ENCODE peak calls at places on chromosomes 13 and 19, in four cellular contexts. One of them, this sample, is unnamed.

GRCh38 chr19:14006766-14007562 is 844 bp upstream of the RFX1 start:
- DNase-seq in suprapubic skin: peak; percentile 95
- DNase-seq in CD8-positive, alpha-beta T cell: no peak
- DNase-seq in bronchial epithelial cell: no peak
- DNase-seq in this sample: peak; percentile 89

GRCh38 chr13:42760949-42761348 is 20.4 kb upstream of the FAM216B start:
- DNase-seq in suprapubic skin: no peak
- DNase-seq in CD8-positive, alpha-beta T cell: no peak
- DNase-seq in bronchial epithelial cell: no peak
- DNase-seq in this sample: no peak

GRCh38 chr19:37007587-37008220 is 70.5 kb upstream of the ZNF420 start:
- DNase-seq in suprapubic skin: no peak
- DNase-seq in CD8-positive, alpha-beta T cell: peak; percentile 20
- DNase-seq in bronchial epithelial cell: peak; percentile 10
- DNase-seq in this sample: no peak

GRCh38 chr13:44523176-44524017 is 52.7 kb downstream of the TSC22D1 start:
- DNase-seq in suprapubic skin: no peak
- DNase-seq in CD8-positive, alpha-beta T cell: no peak
- DNase-seq in bronchial epithelial cell: peak; percentile 95
- DNase-seq in this sample: no peak

GRCh38 chr13:29758591-29759114 is 91.8 kb downstream of the UBL3 start:
- DNase-seq in suprapubic skin: no peak
- DNase-seq in CD8-positive, alpha-beta T cell: peak; percentile 7
- DNase-seq in bronchial epithelial cell: peak; percentile 17
- DNase-seq in this sample: no peak

GRCh38 chr19:35991731-35992450 is 3.1 kb upstream of the SDHAF1 start:
- DNase-seq in suprapubic skin: no peak
- DNase-seq in CD8-positive, alpha-beta T cell: no peak
- DNase-seq in bronchial epithelial cell: no peak
- DNase-seq in this sample: no peak

GRCh38 chr13:110965038-110965754 is 50.3 kb upstream of the ANKRD10 start:
- DNase-seq in suprapubic skin: no peak
- DNase-seq in CD8-positive, alpha-beta T cell: no peak
- DNase-seq in bronchial epithelial cell: peak; percentile 93
- DNase-seq in this sample: no peak

GRCh38 chr19:36152061-36152885 is at the start of gene COX7A1:
- DNase-seq in suprapubic skin: peak; percentile 84
- DNase-seq in CD8-positive, alpha-beta T cell: no peak
- DNase-seq in bronchial epithelial cell: no peak
- DNase-seq in this sample: peak; percentile 57

GRCh38 chr19:46000497-46001246 is 5.4 kb downstream of the CCDC61 start:
- DNase-seq in suprapubic skin: no peak
- DNase-seq in CD8-positive, alpha-beta T cell: peak; percentile 61
- DNase-seq in bronchial epithelial cell: peak; percentile 36
- DNase-seq in this sample: peak; percentile 96

GRCh38 chr13:73325351-73326214 is 266.8 kb downstream of the KLF5 start:
- DNase-seq in suprapubic skin: no peak
- DNase-seq in CD8-positive, alpha-beta T cell: no peak
- DNase-seq in bronchial epithelial cell: peak; percentile 91
- DNase-seq in this sample: no peak

GRCh38 chr19:52343548-52343947 is 7.5 kb downstream of the ZNF610 start:
- DNase-seq in suprapubic skin: peak; percentile 60
- DNase-seq in CD8-positive, alpha-beta T cell: peak; percentile 19
- DNase-seq in bronchial epithelial cell: peak; percentile 4
- DNase-seq in this sample: peak; percentile 81

GRCh38 chr13:114063545-114064515 is 68.6 kb downstream of the RASA3 start:
- DNase-seq in suprapubic skin: peak; percentile 82
- DNase-seq in CD8-positive, alpha-beta T cell: no peak
- DNase-seq in bronchial epithelial cell: no peak
- DNase-seq in this sample: no peak

GRCh38 chr13:114283581-114283980 is 2.2 kb downstream of the UPF3A start:
- DNase-seq in suprapubic skin: peak; percentile 8
- DNase-seq in CD8-positive, alpha-beta T cell: no peak
- DNase-seq in bronchial epithelial cell: no peak
- DNase-seq in this sample: no peak

GRCh38 chr13:40922437-40923040 is 96.6 kb downstream of the ELF1 start:
- DNase-seq in suprapubic skin: no peak
- DNase-seq in CD8-positive, alpha-beta T cell: no peak
- DNase-seq in bronchial epithelial cell: no peak
- DNase-seq in this sample: peak; percentile 32

GRCh38 chr13:100512422-100512821 is 76.2 kb downstream of the GGACT start:
- DNase-seq in suprapubic skin: no peak
- DNase-seq in CD8-positive, alpha-beta T cell: no peak
- DNase-seq in bronchial epithelial cell: no peak
- DNase-seq in this sample: no peak

GRCh38 chr13:21336609-21337008 is 122.5 kb downstream of the ZDHHC20 start:
- DNase-seq in suprapubic skin: no peak
- DNase-seq in CD8-positive, alpha-beta T cell: no peak
- DNase-seq in bronchial epithelial cell: no peak
- DNase-seq in this sample: no peak

GRCh38 chr13:23695711-23696512 is 125.7 kb downstream of the TNFRSF19 start:
- DNase-seq in suprapubic skin: no peak
- DNase-seq in CD8-positive, alpha-beta T cell: peak; percentile 55
- DNase-seq in bronchial epithelial cell: no peak
- DNase-seq in this sample: peak; percentile 66

GRCh38 chr19:56333506-56333905 is 18.9 kb upstream of the ZSCAN5A start:
- DNase-seq in suprapubic skin: no peak
- DNase-seq in CD8-positive, alpha-beta T cell: peak; percentile 9
- DNase-seq in bronchial epithelial cell: peak; percentile 57
- DNase-seq in this sample: peak; percentile 61

GRCh38 chr19:50381881-50382729 is 2.0 kb upstream of the POLD1 start:
- DNase-seq in suprapubic skin: no peak
- DNase-seq in CD8-positive, alpha-beta T cell: no peak
- DNase-seq in bronchial epithelial cell: no peak
- DNase-seq in this sample: no peak

GRCh38 chr13:43786766-43787517 is at the start of gene ENOX1:
- DNase-seq in suprapubic skin: peak; percentile 65
- DNase-seq in CD8-positive, alpha-beta T cell: no peak
- DNase-seq in bronchial epithelial cell: no peak
- DNase-seq in this sample: peak; percentile 84

GRCh38 chr13:113105032-113105993 is at the start of gene F7:
- DNase-seq in suprapubic skin: no peak
- DNase-seq in CD8-positive, alpha-beta T cell: no peak
- DNase-seq in bronchial epithelial cell: no peak
- DNase-seq in this sample: peak; percentile 76

GRCh38 chr13:20714563-20715339 is 11.3 kb downstream of the IL17D start:
- DNase-seq in suprapubic skin: peak; percentile 75
- DNase-seq in CD8-positive, alpha-beta T cell: no peak
- DNase-seq in bronchial epithelial cell: no peak
- DNase-seq in this sample: no peak

GRCh38 chr19:647566-648284 is 8.0 kb downstream of the FGF22 start:
- DNase-seq in suprapubic skin: no peak
- DNase-seq in CD8-positive, alpha-beta T cell: no peak
- DNase-seq in bronchial epithelial cell: no peak
- DNase-seq in this sample: no peak
- H3K36me3 ChIP-seq in suprapubic skin: peaks cover 81% of the 10 kb centered on the region
- H3K36me3 ChIP-seq in CD8-positive, alpha-beta T cell: peaks cover 26% of the 10 kb centered on the region
- H3K36me3 ChIP-seq in bronchial epithelial cell: peaks cover 22% of the 10 kb centered on the region
- H3K36me3 ChIP-seq in this sample: peaks cover 3% of the 10 kb centered on the region

GRCh38 chr19:1374250-1374577 is 9.5 kb upstream of the NDUFS7 start:
- DNase-seq in suprapubic skin: no peak
- DNase-seq in CD8-positive, alpha-beta T cell: no peak
- DNase-seq in bronchial epithelial cell: no peak
- DNase-seq in this sample: no peak
- H3K36me3 ChIP-seq in suprapubic skin: peaks cover 69% of the 10 kb centered on the region
- H3K36me3 ChIP-seq in CD8-positive, alpha-beta T cell: no peaks in the 10 kb centered on the region
- H3K36me3 ChIP-seq in bronchial epithelial cell: peaks cover 13% of the 10 kb centered on the region
- H3K36me3 ChIP-seq in this sample: peaks cover 14% of the 10 kb centered on the region

DNA sequence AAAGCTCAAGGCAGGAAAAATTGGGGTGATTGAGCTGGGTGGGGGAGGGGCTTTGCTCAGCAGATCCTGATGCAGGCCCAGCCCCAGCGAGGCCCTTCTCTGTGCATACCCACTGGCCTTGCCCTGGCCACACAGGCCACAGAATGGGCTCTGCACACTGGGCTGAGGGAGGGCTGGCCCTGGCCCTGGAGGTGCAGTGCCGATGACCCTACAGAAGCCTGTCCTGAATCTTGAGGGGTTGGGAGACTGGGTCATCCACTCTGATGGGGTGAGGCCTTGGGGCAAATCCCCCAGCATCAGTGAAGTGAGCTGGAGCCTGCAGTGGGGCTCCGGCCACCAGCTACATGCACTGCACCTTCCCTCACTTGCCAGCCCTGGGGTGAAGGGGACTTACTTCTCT is 153.1 kb downstream of the URI1 start:
- DNase-seq in suprapubic skin: no peak
- DNase-seq in CD8-positive, alpha-beta T cell: no peak
- DNase-seq in bronchial epithelial cell: no peak
- DNase-seq in this sample: no peak
- H3K36me3 ChIP-seq in suprapubic skin: no peaks in the 10 kb centered on the region
- H3K36me3 ChIP-seq in CD8-positive, alpha-beta T cell: no peaks in the 10 kb centered on the region
- H3K36me3 ChIP-seq in bronchial epithelial cell: no peaks in the 10 kb centered on the region
- H3K36me3 ChIP-seq in this sample: no peaks in the 10 kb centered on the region

DNA sequence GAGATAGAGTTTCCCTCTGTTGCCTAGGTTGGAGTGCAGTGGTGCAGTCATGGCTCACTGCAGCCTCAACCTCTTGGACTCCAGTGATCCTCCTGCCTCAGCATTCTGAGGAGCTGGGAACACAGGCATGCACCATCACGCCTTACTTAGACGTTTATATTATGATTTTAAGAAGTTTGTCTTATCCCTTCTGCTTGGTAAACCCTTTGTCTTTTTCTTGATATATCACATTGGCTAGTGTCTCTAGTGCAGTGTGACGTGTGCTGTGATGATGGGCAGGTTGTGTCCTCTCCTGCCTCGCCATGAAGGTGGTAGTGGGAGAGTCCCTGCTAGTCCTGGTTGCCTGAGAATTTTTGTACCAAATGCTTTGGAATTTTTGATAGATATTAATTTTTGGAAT is 93.9 kb downstream of the KDM4B start:
- DNase-seq in suprapubic skin: no peak
- DNase-seq in CD8-positive, alpha-beta T cell: no peak
- DNase-seq in bronchial epithelial cell: no peak
- DNase-seq in this sample: no peak
- H3K36me3 ChIP-seq in suprapubic skin: peaks cover 39% of the 10 kb centered on the region
- H3K36me3 ChIP-seq in CD8-positive, alpha-beta T cell: peaks cover 2% of the 10 kb centered on the region
- H3K36me3 ChIP-seq in bronchial epithelial cell: peaks cover 28% of the 10 kb centered on the region
- H3K36me3 ChIP-seq in this sample: no peaks in the 10 kb centered on the region

GRCh38 chr19:9570255-9570654 is 14.0 kb downstream of the ZNF121 start:
- DNase-seq in suprapubic skin: no peak
- DNase-seq in CD8-positive, alpha-beta T cell: no peak
- DNase-seq in bronchial epithelial cell: no peak
- DNase-seq in this sample: no peak
- H3K36me3 ChIP-seq in suprapubic skin: peaks cover 51% of the 10 kb centered on the region
- H3K36me3 ChIP-seq in CD8-positive, alpha-beta T cell: peaks cover 30% of the 10 kb centered on the region
- H3K36me3 ChIP-seq in bronchial epithelial cell: peaks cover 20% of the 10 kb centered on the region
- H3K36me3 ChIP-seq in this sample: peaks cover 35% of the 10 kb centered on the region

This sample was measured in H7.